ENCODE peak calls at places on chromosomes 16 and 17, in four cellular contexts. L is AG09309, U is astrocyte of the spinal cord, F is lower lobe of right lung. G is an unnamed sample.

GRCh38 chr16:85902366-85903155 is 3.6 kb downstream of the IRF8 start:
- DNase-seq in U (no peak), L (no peak), F (no peak), G (no peak)

GRCh38 chr17:28357061-28357900 is at the start of gene POLDIP2:
- DNase-seq in L (peak), U (peak), F (peak), G (peak)

GRCh38 chr16:73049051-73049910 is 1.4 kb upstream of the ZFHX3 start:
- DNase-seq in L (no peak), U (no peak), F (no peak), G (no peak)

GRCh38 chr16:48053346-48053745 is 102.4 kb downstream of the ABCC12 start:
- DNase-seq in F (peak), L (no peak), U (peak), G (peak)

GRCh38 chr16:60230666-60231065 is 1496.5 kb upstream of the GOT2 start:
- DNase-seq in L (no peak), F (no peak), U (no peak), G (no peak)

GRCh38 chr17:60388742-60389141 is 3.2 kb downstream of the USP32 start:
- DNase-seq in L (no peak), F (no peak), U (no peak), G (no peak)

GRCh38 chr17:50055055-50055425 is 870 bp upstream of the ITGA3 start:
- DNase-seq in L (no peak), F (peak), U (no peak), G (no peak)

GRCh38 chr16:5216681-5217080 is 119.1 kb upstream of the EEF2KMT start:
- DNase-seq in U (no peak), F (no peak), L (no peak), G (no peak)

GRCh38 chr16:53744449-53744848 is 40.5 kb downstream of the FTO start:
- DNase-seq in L (no peak), F (no peak), U (no peak), G (no peak)

GRCh38 chr16:24253192-24253591 is 2.9 kb upstream of the CACNG3 start:
- DNase-seq in U (peak), L (no peak), F (no peak), G (peak)

GRCh38 chr17:67157732-67158639 is 87.0 kb downstream of the HELZ start:
- DNase-seq in L (no peak), U (peak), F (no peak), G (peak)

GRCh38 chr17:64662774-64663367 is 764 bp upstream of the SMURF2 start:
- DNase-seq in L (no peak), F (no peak), U (no peak), G (no peak)

GRCh38 chr17:17560167-17560566 is 31.3 kb downstream of the PEMT start:
- DNase-seq in U (no peak), F (no peak), L (no peak), G (no peak)

GRCh38 chr16:67727521-67728485 is 8.7 kb upstream of the GFOD2 start:
- DNase-seq in F (no peak), L (no peak), U (no peak), G (no peak)

GRCh38 chr16:27377666-27378485 is 24.1 kb upstream of the IL21R start:
- DNase-seq in F (no peak), U (no peak), L (no peak), G (no peak)

GRCh38 chr16:28845173-28846079 is 722 bp downstream of the TUFM start:
- DNase-seq in L (no peak), F (no peak), U (peak), G (peak)

GRCh38 chr17:50909765-50910661 is 43.9 kb upstream of the TOB1 start:
- DNase-seq in F (no peak), U (no peak), L (no peak), G (no peak)

GRCh38 chr17:58960068-58960467 is 146.6 kb downstream of the TRIM37 start:
- DNase-seq in U (peak), F (no peak), L (peak), G (peak)

GRCh38 chr16:88924834-88925539 is 52.0 kb downstream of the CBFA2T3 start:
- DNase-seq in F (no peak), L (peak), U (peak), G (peak)

GRCh38 chr17:2695243-2695960 is 16.2 kb downstream of the CLUH start:
- DNase-seq in U (no peak), L (no peak), F (peak), G (no peak)

GRCh38 chr17:63437287-63438091 is 8.6 kb downstream of the CYB561 start:
- DNase-seq in U (no peak), L (no peak), F (no peak), G (peak)

GRCh38 chr16:4351880-4352279 is 759 bp upstream of the PAM16 start:
- DNase-seq in L (no peak), U (no peak), F (no peak), G (peak)

GRCh38 chr16:7344806-7345416 is 12.3 kb downstream of the RBFOX1 start:
- DNase-seq in L (no peak), U (no peak), F (no peak), G (no peak)

GRCh38 chr17:18066866-18067265 is 20.9 kb upstream of the DRG2 start:
- DNase-seq in F (no peak), U (no peak), L (no peak), G (peak)

GRCh38 chr17:37315601-37316000 is 60.2 kb upstream of the C17orf78 start:
- DNase-seq in U (no peak), L (no peak), F (no peak), G (no peak)

GRCh38 chr17:74334393-74335039 is 8.5 kb downstream of the KIF19 start:
- DNase-seq in U (peak), F (no peak), L (no peak), G (no peak)

GRCh38 chr16:19691161-19691850 is 26.7 kb downstream of the KNOP1 start:
- DNase-seq in L (no peak), U (peak), F (no peak), G (no peak)

GRCh38 chr16:85863384-85863774 is 35.6 kb upstream of the IRF8 start:
- DNase-seq in U (no peak), L (no peak), F (no peak), G (no peak)

GRCh38 chr17:78184311-78184710 is 2.5 kb downstream of the TK1 start:
- DNase-seq in L (no peak), U (no peak), F (no peak), G (no peak)

GRCh38 chr17:7855643-7856080 is 796 bp downstream of the TMEM88 start:
- DNase-seq in L (no peak), F (no peak), U (no peak), G (no peak)

GRCh38 chr16:50300942-50301625 is 34.7 kb downstream of the ADCY7 start:
- DNase-seq in L (peak), F (peak), U (no peak), G (peak)

GRCh38 chr16:3482659-3483241 is 12.5 kb downstream of the C16orf90 start:
- DNase-seq in F (no peak), L (no peak), U (no peak), G (no peak)

GRCh38 chr17:35740997-35741931 is 9.8 kb downstream of the RASL10B start:
- DNase-seq in L (no peak), U (no peak), F (no peak), G (no peak)

GRCh38 chr17:27379863-27380533 is 76.2 kb upstream of the KSR1 start:
- DNase-seq in L (no peak), U (peak), F (peak), G (no peak)

GRCh38 chr16:77749415-77749814 is 27.1 kb downstream of the NUDT7 start:
- DNase-seq in L (no peak), F (no peak), U (no peak), G (no peak)

GRCh38 chr17:27596106-27596505 is 34.9 kb upstream of the LGALS9 start:
- DNase-seq in F (no peak), L (no peak), U (no peak), G (no peak)

GRCh38 chr16:11380836-11381235 is 35.6 kb downstream of the RMI2 start:
- DNase-seq in U (no peak), F (no peak), L (no peak), G (no peak)

GRCh38 chr16:10178079-10178478 is 4.1 kb downstream of the GRIN2A start:
- DNase-seq in F (no peak), L (no peak), U (no peak), G (no peak)

GRCh38 chr16:10180042-10180770 is 2.0 kb downstream of the GRIN2A start:
- DNase-seq in U (no peak), F (no peak), L (no peak), G (no peak)

GRCh38 chr16:10181196-10182162 is 749 bp downstream of the GRIN2A start:
- DNase-seq in U (peak), F (peak), L (no peak), G (peak)

GRCh38 chr16:10182186-10182683 is at the start of gene GRIN2A:
- DNase-seq in F (no peak), U (no peak), L (no peak), G (no peak)

DNA sequence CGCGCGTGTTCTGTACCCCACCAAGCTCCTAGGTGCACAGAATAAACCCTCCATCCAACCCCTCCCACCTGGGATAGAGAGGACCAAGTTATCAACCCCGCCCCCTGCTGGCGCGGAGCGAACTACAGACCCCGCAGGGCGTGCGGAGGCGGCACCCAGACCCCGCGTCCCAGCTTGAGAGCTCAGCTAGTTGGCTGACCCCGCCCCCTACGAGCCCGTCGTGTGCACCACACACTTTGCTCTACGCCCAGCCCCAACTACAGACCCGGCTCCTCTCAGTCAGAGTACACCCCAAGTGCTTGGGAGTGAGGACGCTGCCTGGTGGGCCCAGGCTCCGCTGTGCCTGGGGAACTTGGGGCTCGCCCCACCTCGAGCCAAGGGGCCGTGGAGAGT is 1.5 kb downstream of the GRIN2A start:
- DNase-seq in F (no peak), U (no peak), L (no peak), G (no peak)
- TF ChIP-seq CTCF in F (peak), U (peak), L (peak), G (peak)

GRCh38 chr16:82257990-82258389 is 88.0 kb upstream of the MPHOSPH6 start:
- DNase-seq in F (no peak), L (no peak), U (no peak), G (no peak)

GRCh38 chr16:82248257-82248656 is 78.2 kb upstream of the MPHOSPH6 start:
- DNase-seq in F (no peak), L (no peak), U (no peak), G (no peak)

GRCh38 chr16:82248677-82249076 is 78.7 kb upstream of the MPHOSPH6 start:
- DNase-seq in F (no peak), L (no peak), U (no peak), G (no peak)

DNA sequence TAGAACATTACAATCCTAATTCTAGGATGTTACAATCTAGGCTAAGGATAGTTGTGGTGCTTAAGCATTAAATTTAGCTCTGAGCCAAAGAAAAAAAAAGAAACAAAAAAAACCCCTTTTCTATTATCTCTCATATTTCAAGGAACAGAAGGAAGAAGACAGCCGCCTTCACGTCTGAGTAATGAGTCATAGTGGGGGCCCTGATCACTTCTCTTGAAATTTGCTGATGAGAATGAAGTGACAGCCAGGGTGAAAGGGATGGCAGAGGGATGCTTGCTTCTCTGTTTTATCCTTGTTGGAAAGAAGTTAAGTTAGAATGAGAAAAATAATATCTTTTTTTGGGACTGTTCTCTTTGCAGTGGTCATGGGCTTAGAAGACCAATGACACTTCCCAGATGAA is 82.6 kb upstream of the MPHOSPH6 start:
- DNase-seq in F (no peak), L (no peak), U (no peak), G (no peak)
- H3K4me3 ChIP-seq in F (no peak), L (no peak), U (no peak), G (no peak)

GRCh38 chr16:79392081-79392480 is 208.5 kb downstream of the MAF start:
- DNase-seq in U (no peak), F (no peak), L (no peak), G (no peak)

GRCh38 chr16:79391395-79391794 is 209.1 kb downstream of the MAF start:
- DNase-seq in U (no peak), F (no peak), L (no peak), G (no peak)

GRCh38 chr16:79393121-79393520 is 207.4 kb downstream of the MAF start:
- DNase-seq in F (no peak), U (no peak), L (no peak), G (no peak)

GRCh38 chr16:79388396-79388795 is 212.1 kb downstream of the MAF start:
- DNase-seq in U (no peak), L (no peak), F (no peak), G (no peak)

GRCh38 chr16:79390481-79391051 is 210.0 kb downstream of the MAF start:
- DNase-seq in U (no peak), F (no peak), L (no peak), G (no peak)
- TF ChIP-seq CTCF in U (no peak), F (no peak), L (no peak), G (no peak)

DNA sequence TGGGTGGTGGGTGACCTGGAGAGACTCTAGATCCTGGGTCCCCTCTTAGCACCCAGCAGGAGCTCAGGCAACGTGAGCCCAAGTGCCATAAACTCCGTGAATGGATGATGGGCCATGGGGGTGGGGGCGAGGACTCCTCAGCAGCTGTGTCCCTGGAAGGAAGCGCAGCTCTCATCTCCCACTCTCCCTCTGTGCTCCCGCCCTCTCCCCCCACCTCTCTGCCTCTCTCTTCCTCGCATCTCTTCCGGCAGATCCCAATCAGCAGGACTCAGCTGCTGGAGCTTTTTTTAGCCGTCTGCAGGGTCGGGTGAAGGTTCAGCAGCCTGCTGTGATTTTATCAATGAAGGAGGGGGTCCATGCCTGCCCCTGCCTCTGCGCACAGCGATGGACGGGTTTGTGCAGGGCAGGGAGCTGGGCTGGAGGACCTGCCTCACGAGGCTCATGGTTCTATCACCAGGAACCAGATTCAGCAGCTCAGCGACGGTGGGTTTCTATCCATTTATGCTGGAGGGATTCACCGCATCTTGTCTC is 8.3 kb downstream of the CCR7 start:
- DNase-seq in F (no peak), U (no peak), L (no peak), G (peak)
- H3K4me3 ChIP-seq in F (peak), U (no peak), L (no peak), G (no peak)

GRCh38 chr16:82630688-82631087 is 3.9 kb downstream of the CDH13 start:
- DNase-seq in U (peak), L (no peak), F (no peak), G (peak)
- TF ChIP-seq CTCF in U (peak), L (peak), F (no peak), G (peak)

GRCh38 chr16:87702325-87702811 is 63.4 kb downstream of the KLHDC4 start:
- DNase-seq in F (no peak), U (peak), L (no peak), G (peak)
- H3K4me3 ChIP-seq in F (no peak), U (no peak), L (no peak), G (no peak)

GRCh38 chr17:45107286-45107685 is 25.0 kb downstream of the PLCD3 start:
- DNase-seq in U (no peak), F (no peak), L (no peak), G (no peak)

GRCh38 chr17:45106582-45106981 is 25.7 kb downstream of the PLCD3 start:
- DNase-seq in U (no peak), L (no peak), F (no peak), G (no peak)

GRCh38 chr17:45108051-45108450 is 24.3 kb downstream of the PLCD3 start:
- DNase-seq in F (no peak), L (no peak), U (no peak), G (no peak)

GRCh38 chr17:45110676-45111611 is 21.4 kb downstream of the PLCD3 start:
- DNase-seq in F (no peak), L (no peak), U (no peak), G (no peak)

DNA sequence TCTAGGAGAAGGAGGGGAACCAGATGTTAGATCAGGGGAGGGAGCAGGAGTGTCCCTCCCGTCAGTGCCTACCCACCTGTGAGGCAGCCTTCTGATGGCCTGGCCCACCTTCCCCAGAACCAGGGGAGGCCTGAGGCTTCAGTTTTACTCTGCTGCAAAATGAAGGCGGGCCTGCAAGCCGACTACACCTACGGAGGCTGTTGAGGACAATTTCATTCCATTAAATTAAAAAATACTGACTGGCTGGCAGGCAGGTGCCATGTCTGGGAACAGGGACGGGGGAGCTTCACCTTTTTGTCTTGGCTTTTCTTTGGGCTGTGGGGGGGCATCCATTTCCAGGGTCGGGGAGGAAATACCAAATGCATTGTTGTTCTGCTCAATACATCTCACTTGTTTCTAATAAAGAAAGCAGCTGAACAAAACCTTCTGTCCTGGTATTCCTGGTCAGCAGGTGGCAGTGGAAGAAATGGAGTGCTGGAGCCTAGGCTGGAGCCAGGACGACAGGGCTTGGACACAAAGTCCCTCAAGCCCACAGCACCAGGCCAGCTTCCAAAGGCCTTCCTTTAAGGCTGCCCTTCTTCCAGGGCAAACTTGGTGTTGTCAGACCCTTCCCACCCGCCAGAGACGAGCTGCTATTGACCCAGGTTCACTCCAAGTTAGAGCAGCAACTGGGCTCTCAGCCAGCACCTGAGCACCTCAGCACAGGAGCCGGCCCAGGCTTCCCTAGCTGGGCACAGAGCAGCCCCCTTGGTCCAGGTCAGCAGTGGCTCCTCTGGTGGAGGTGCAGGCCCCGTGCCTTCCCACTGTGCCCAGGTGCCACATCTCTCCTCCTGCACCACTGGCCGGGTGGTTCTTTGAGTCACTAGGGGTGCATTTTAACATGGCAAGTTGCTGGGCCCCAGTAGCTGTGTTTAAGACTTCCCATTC is 23.5 kb downstream of the PLCD3 start:
- DNase-seq in L (no peak), F (no peak), U (no peak), G (no peak)
- TF ChIP-seq CTCF in L (no peak), F (no peak), U (peak), G (no peak)

GRCh38 chr16:66650707-66651473 is 45.7 kb downstream of the CMTM4 start:
- DNase-seq in L (no peak), F (peak), U (peak), G (peak)
- H3K4me3 ChIP-seq in L (no peak), F (no peak), U (peak), G (peak)

G was measured in fibroblast of mammary gland.